ENCODE peak calls at places on chromosomes 3 and 15, in nine cellular contexts. K is astrocyte, M is left ventricle myocardium inferior, S is fibroblast of pulmonary artery, U is transverse colon, Y is kidney, G is mesothelial cell of epicardium, Q is choroid plexus epithelial cell, T is fibroblast of mammary gland. D is an unnamed sample.

GRCh38 chr15:81111510-81112375 is 22.3 kb upstream of the CFAP161 start:
- DNase-seq in K (no peak), M (no peak), S (no peak), U (no peak), Y (no peak), G (no peak), Q (no peak), T (peak), D (peak)

GRCh38 chr15:77546050-77546501 is 86.6 kb downstream of the LINGO1 start:
- DNase-seq in K (peak), M (no peak), S (peak), U (no peak), Y (peak), G (no peak), Q (peak), T (peak), D (no peak)

GRCh38 chr3:13420051-13420816 is at the start of gene NUP210:
- DNase-seq in K (no peak), M (peak), S (no peak), U (peak), Y (peak), G (no peak), Q (no peak), T (no peak), D (peak)

GRCh38 chr15:92326236-92326635 is 67.4 kb upstream of the ST8SIA2 start:
- DNase-seq in K (no peak), M (peak), S (no peak), U (no peak), Y (no peak), G (no peak), Q (no peak), T (no peak), D (no peak)

GRCh38 chr3:44104668-44105321 is 136.9 kb upstream of the TOPAZ1 start:
- DNase-seq in K (peak), M (no peak), S (peak), U (no peak), Y (no peak), G (no peak), Q (peak), T (peak), D (peak)

GRCh38 chr3:14425574-14426304 is 23.3 kb downstream of the SLC6A6 start:
- DNase-seq in K (no peak), M (no peak), S (no peak), U (peak), Y (no peak), G (no peak), Q (no peak), T (no peak), D (peak)

GRCh38 chr3:41711656-41712055 is 250.2 kb downstream of the ULK4 start:
- DNase-seq in K (peak), M (no peak), S (peak), U (no peak), Y (no peak), G (no peak), Q (peak), T (peak), D (no peak)

GRCh38 chr3:115836944-115837343 is 213.6 kb downstream of the GAP43 start:
- DNase-seq in K (peak), M (no peak), S (peak), U (no peak), Y (no peak), G (no peak), Q (peak), T (peak), D (peak)

GRCh38 chr15:99537344-99537743 is 28.4 kb upstream of the MEF2A start:
- DNase-seq in K (peak), M (peak), S (peak), U (no peak), Y (peak), G (no peak), Q (peak), T (peak), D (no peak)

GRCh38 chr15:29071193-29071906 is 185.6 kb downstream of the APBA2 start:
- DNase-seq in K (no peak), M (no peak), S (no peak), U (no peak), Y (no peak), G (no peak), Q (no peak), T (no peak), D (no peak)

GRCh38 chr3:189967254-189967865 is 153.3 kb downstream of the P3H2 start:
- DNase-seq in K (no peak), M (no peak), S (peak), U (no peak), Y (no peak), G (no peak), Q (peak), T (peak), D (peak)

GRCh38 chr3:128787256-128788253 is 61.6 kb downstream of the RAB7A start:
- DNase-seq in K (peak), M (no peak), S (peak), U (peak), Y (no peak), G (no peak), Q (peak), T (peak), D (no peak)

GRCh38 chr3:49802719-49803463 is at the start of gene INKA1:
- DNase-seq in K (peak), M (peak), S (peak), U (peak), Y (peak), G (peak), Q (peak), T (peak), D (peak)

GRCh38 chr15:31487811-31488436 is 161.3 kb downstream of the KLF13 start:
- DNase-seq in K (peak), M (no peak), S (peak), U (no peak), Y (peak), G (no peak), Q (peak), T (peak), D (peak)

GRCh38 chr3:120461416-120461815 is 10.6 kb upstream of the FSTL1 start:
- DNase-seq in K (no peak), M (no peak), S (no peak), U (no peak), Y (no peak), G (no peak), Q (no peak), T (peak), D (no peak)

GRCh38 chr3:192090586-192090985 is 629.6 kb downstream of the PYDC2 start:
- DNase-seq in K (no peak), M (no peak), S (no peak), U (no peak), Y (no peak), G (no peak), Q (no peak), T (no peak), D (peak)

GRCh38 chr3:41450416-41451231 is 251.3 kb downstream of the CTNNB1 start:
- DNase-seq in K (no peak), M (no peak), S (no peak), U (peak), Y (no peak), G (no peak), Q (no peak), T (no peak), D (no peak)

GRCh38 chr3:190546881-190547510 is 33.1 kb downstream of the IL1RAP start:
- DNase-seq in K (no peak), M (no peak), S (no peak), U (no peak), Y (no peak), G (no peak), Q (no peak), T (no peak), D (no peak)

GRCh38 chr3:52299815-52300611 is 12.4 kb downstream of the GLYCTK start:
- DNase-seq in K (peak), M (peak), S (peak), U (no peak), Y (no peak), G (no peak), Q (peak), T (no peak), D (peak)

GRCh38 chr3:147421184-147421912 is 12.2 kb downstream of the ZIC1 start:
- DNase-seq in K (no peak), M (no peak), S (no peak), U (no peak), Y (peak), G (no peak), Q (peak), T (no peak), D (peak)

GRCh38 chr3:105388199-105388598 is 21.5 kb downstream of the ALCAM start:
- DNase-seq in K (no peak), M (no peak), S (no peak), U (no peak), Y (no peak), G (no peak), Q (no peak), T (no peak), D (no peak)

GRCh38 chr15:55394694-55395093 is 13.5 kb downstream of the CCPG1 start:
- DNase-seq in K (no peak), M (no peak), S (peak), U (no peak), Y (no peak), G (no peak), Q (peak), T (peak), D (no peak)

GRCh38 chr15:97319316-97319715 is 641.2 kb upstream of the ARRDC4 start:
- DNase-seq in K (no peak), M (no peak), S (no peak), U (no peak), Y (no peak), G (no peak), Q (no peak), T (no peak), D (no peak)

GRCh38 chr3:121493431-121493830 is 52.4 kb downstream of the POLQ start:
- DNase-seq in K (no peak), M (no peak), S (peak), U (no peak), Y (no peak), G (no peak), Q (peak), T (no peak), D (no peak)

GRCh38 chr3:121491683-121492082 is 54.1 kb downstream of the POLQ start:
- DNase-seq in K (no peak), M (no peak), S (no peak), U (no peak), Y (no peak), G (no peak), Q (peak), T (no peak), D (no peak)

GRCh38 chr3:121483290-121483689 is 62.5 kb downstream of the POLQ start:
- DNase-seq in K (peak), M (no peak), S (peak), U (no peak), Y (no peak), G (no peak), Q (peak), T (peak), D (no peak)

GRCh38 chr3:121490161-121490560 is 55.6 kb downstream of the POLQ start:
- DNase-seq in K (no peak), M (no peak), S (no peak), U (no peak), Y (no peak), G (no peak), Q (no peak), T (no peak), D (no peak)

DNA sequence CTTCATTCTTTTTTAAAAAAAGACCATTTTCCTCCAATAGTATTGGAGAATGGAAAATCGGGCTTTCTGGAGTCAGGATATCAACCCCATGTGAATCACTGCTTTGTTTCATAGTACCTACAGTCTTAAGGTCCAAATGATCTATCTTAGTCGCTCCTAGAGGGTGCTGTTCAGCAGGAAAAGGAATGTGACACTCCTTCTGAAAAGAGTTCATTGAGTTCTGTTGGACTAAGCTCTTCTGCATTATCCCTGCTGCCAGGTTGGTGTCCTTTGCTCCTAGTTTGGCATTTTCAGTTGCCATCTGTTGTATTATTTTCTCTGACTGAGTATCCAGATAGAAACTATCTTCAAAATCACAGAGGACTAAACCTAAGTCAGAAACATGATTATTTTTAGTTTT is 57.2 kb downstream of the POLQ start:
- DNase-seq in K (no peak), M (no peak), S (no peak), U (no peak), Y (no peak), G (no peak), Q (peak), T (no peak), D (no peak)
- TF ChIP-seq CTCF in K (no peak), M (no peak), S (no peak), U (no peak), Y (peak), G (no peak), Q (peak), T (peak), D (no peak)

GRCh38 chr15:50181206-50181982 is 602 bp upstream of the SLC27A2 start:
- DNase-seq in K (no peak), M (no peak), S (no peak), U (no peak), Y (no peak), G (no peak), Q (no peak), T (no peak), D (no peak)

GRCh38 chr15:50180578-50180977 is 1.4 kb upstream of the SLC27A2 start:
- DNase-seq in K (no peak), M (no peak), S (no peak), U (no peak), Y (no peak), G (no peak), Q (no peak), T (no peak), D (no peak)

GRCh38 chr15:50183112-50183794 is 1.3 kb downstream of the SLC27A2 start:
- DNase-seq in K (no peak), M (no peak), S (no peak), U (no peak), Y (no peak), G (no peak), Q (no peak), T (no peak), D (peak)

GRCh38 chr15:50182233-50183013 is 427 bp downstream of the SLC27A2 start:
- DNase-seq in K (peak), M (no peak), S (peak), U (peak), Y (peak), G (peak), Q (peak), T (peak), D (peak)

DNA sequence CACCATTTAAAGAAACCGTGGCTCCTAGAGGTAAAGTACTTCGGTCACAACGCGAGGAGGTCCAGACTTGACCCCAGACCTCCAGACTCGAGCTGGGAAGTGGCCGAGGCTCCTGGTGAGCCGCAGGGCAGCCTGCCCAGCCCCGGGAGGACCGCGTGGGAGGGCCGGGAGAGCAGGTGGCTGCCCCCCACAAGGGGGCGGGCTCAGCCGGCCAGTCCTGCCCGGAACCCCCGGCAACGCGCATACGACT is at the start of gene SLC27A2:
- DNase-seq in K (no peak), M (peak), S (peak), U (peak), Y (no peak), G (no peak), Q (peak), T (no peak), D (no peak)
- TF ChIP-seq CTCF in K (no peak), M (peak), S (no peak), U (peak), Y (peak), G (no peak), Q (peak), T (no peak), D (peak)

DNA sequence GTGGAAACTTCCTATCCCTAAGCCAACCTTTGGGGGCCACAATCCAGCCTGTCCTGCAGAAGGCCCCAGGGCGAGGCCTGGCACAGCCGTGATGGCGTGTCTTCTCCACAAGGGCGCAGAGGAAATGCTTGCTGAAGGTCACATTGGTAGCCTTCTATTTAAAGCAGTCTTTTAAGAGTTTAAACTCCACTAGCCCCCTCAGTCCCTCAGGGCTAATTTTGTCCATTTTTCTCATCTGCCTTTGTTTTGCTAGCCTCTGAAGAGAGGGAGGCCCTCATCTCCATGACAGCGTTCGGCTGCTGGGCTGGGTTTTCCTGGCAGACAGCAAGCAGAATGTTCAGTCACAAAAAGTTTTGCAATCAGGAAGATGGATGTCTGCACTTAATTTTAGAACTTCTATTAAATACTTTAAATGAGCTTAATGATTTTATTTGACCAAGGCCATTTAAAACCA is 40.8 kb downstream of the RARB start:
- DNase-seq in K (peak), M (peak), S (peak), U (peak), Y (peak), G (no peak), Q (peak), T (peak), D (no peak)
- TF ChIP-seq CTCF in K (peak), M (peak), S (peak), U (no peak), Y (peak), G (no peak), Q (peak), T (peak), D (no peak)

GRCh38 chr3:45544719-45545296 is 49.7 kb upstream of the LIMD1 start:
- DNase-seq in K (no peak), M (no peak), S (no peak), U (no peak), Y (no peak), G (no peak), Q (no peak), T (no peak), D (no peak)
- TF ChIP-seq CTCF in K (no peak), M (no peak), S (peak), U (no peak), Y (no peak), G (no peak), Q (peak), T (peak), D (no peak)

GRCh38 chr3:132735589-132735988 is 13.4 kb upstream of the NPHP3 start:
- DNase-seq in K (no peak), M (no peak), S (no peak), U (no peak), Y (no peak), G (no peak), Q (no peak), T (no peak), D (no peak)

GRCh38 chr3:132726341-132726823 is 4.2 kb upstream of the NPHP3 start:
- DNase-seq in K (no peak), M (no peak), S (peak), U (no peak), Y (no peak), G (no peak), Q (peak), T (peak), D (peak)

GRCh38 chr3:132730891-132731580 is 8.8 kb upstream of the NPHP3 start:
- DNase-seq in K (peak), M (no peak), S (peak), U (no peak), Y (no peak), G (no peak), Q (peak), T (peak), D (peak)
- TF ChIP-seq CTCF in K (peak), M (peak), S (peak), U (peak), Y (peak), G (no peak), Q (peak), T (peak), D (peak)

DNA sequence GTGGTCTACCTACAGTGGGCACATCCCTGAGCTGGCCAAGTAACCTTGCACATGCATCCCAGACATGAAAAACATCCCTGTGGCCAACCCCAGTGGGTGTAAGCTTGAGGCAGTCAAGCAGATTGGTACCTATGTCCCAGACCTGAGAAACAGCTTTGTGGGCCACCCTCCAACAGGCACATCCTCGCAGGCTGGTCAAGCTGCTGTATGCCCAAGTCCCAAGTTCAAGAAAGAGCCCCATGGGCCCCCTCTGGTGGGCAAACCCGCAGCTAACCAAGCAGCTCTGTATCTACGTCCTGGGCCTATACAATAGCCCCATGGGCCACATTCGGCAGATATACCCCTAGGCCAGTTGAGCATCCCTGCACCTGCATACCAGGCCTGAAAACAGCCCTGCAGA is 186.3 kb upstream of the GPR149 start:
- DNase-seq in K (no peak), M (no peak), S (no peak), U (no peak), Y (peak), G (no peak), Q (no peak), T (no peak), D (no peak)
- TF ChIP-seq CTCF in K (no peak), M (no peak), S (no peak), U (no peak), Y (no peak), G (no peak), Q (no peak), T (no peak), D (no peak)

DNA sequence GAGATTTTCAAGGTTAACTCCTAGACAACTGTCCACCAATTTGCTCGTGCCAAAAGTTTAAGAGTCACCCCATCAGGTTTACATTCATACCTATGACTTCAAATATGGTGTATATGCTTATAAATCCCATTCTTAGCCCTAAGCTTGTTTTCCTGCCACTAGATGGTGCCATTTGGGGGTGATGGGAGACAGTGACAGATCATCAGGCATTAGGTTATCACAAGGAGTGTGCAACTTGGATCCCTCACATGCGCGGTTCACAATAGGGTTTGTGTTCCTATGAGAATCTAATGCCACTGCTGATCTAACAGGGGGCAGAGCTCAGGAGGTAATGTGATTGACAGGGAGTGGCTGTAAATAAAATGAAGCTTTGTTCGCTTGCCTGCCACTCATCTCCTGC is 182.7 kb downstream of the CNTN6 start:
- DNase-seq in K (no peak), M (no peak), S (no peak), U (no peak), Y (no peak), G (no peak), Q (peak), T (peak), D (no peak)
- TF ChIP-seq CTCF in K (peak), M (no peak), S (peak), U (peak), Y (peak), G (no peak), Q (peak), T (peak), D (peak)

D was measured in GM13976.